ENCODE peak calls at places on chromosome 9, in ten cellular contexts. T is Peyer's patch, S is stomach, I is GM23248, G is uterus, A is SK-N-SH, E is lung, K is iPS DF 6.9, B is K562, Q is aorta. Y is an unnamed sample.

GRCh38 chr9:69122086-69122390 is 52.0 kb upstream of the TJP2 start:
- DNase-seq in S (peak; percentile 83), I (peak; percentile 82), G (peak; percentile 40), A (peak; percentile 74), K (no peak), E (peak; percentile 66), B (no peak), T (peak; percentile 76), Q (peak; percentile 91), Y (peak; percentile 90)

GRCh38 chr9:82553654-82554366 is 509.1 kb downstream of the RASEF start:
- DNase-seq in I (peak; percentile 23), Q (no peak), S (no peak), A (no peak), T (no peak), K (no peak), G (no peak), E (no peak), B (no peak), Y (no peak)

GRCh38 chr9:89448381-89448780 is 49.5 kb downstream of the SEMA4D start:
- DNase-seq in S (no peak), G (no peak), E (no peak), A (no peak), K (no peak), I (no peak), T (no peak), Q (peak; percentile 58), B (no peak), Y (no peak)

GRCh38 chr9:20835364-20836286 is 151.6 kb downstream of the FOCAD start:
- DNase-seq in Q (no peak), T (no peak), E (no peak), A (no peak), K (no peak), S (no peak), G (no peak), I (peak; percentile 20), B (no peak), Y (no peak)

GRCh38 chr9:122777935-122778671 is 10.6 kb upstream of the OR5C1 start:
- DNase-seq in Q (no peak), I (peak; percentile 85), G (no peak), E (no peak), T (no peak), B (no peak), A (no peak), K (no peak), S (no peak), Y (no peak)

GRCh38 chr9:78363221-78363620 is 66.3 kb downstream of the PSAT1 start:
- DNase-seq in Q (no peak), K (no peak), T (no peak), S (no peak), B (no peak), G (no peak), I (peak; percentile 84), E (no peak), A (no peak), Y (no peak)

GRCh38 chr9:101509572-101509971 is 24.1 kb upstream of the RNF20 start:
- DNase-seq in A (no peak), B (no peak), K (no peak), G (no peak), S (no peak), Q (no peak), E (no peak), T (no peak), I (peak; percentile 29), Y (no peak)

GRCh38 chr9:27799326-27799725 is 226.0 kb upstream of the C9orf72 start:
- DNase-seq in I (no peak), G (no peak), T (no peak), S (no peak), B (no peak), E (no peak), K (no peak), Q (no peak), A (no peak), Y (no peak)

GRCh38 chr9:133576591-133577462 is 32.4 kb downstream of the FAM163B start:
- DNase-seq in S (no peak), Q (no peak), B (no peak), T (no peak), A (no peak), E (no peak), K (no peak), I (no peak), G (peak; percentile 24), Y (no peak)

GRCh38 chr9:63816742-63817621 is 1468.0 kb downstream of the FOXD4L5 start:
- DNase-seq in G (peak; percentile 39), S (peak; percentile 79), I (peak; percentile 92), A (peak; percentile 90), T (peak; percentile 93), E (peak; percentile 88), Q (peak; percentile 93), K (peak; percentile 98), B (peak; percentile 60), Y (peak; percentile 69)

DNA sequence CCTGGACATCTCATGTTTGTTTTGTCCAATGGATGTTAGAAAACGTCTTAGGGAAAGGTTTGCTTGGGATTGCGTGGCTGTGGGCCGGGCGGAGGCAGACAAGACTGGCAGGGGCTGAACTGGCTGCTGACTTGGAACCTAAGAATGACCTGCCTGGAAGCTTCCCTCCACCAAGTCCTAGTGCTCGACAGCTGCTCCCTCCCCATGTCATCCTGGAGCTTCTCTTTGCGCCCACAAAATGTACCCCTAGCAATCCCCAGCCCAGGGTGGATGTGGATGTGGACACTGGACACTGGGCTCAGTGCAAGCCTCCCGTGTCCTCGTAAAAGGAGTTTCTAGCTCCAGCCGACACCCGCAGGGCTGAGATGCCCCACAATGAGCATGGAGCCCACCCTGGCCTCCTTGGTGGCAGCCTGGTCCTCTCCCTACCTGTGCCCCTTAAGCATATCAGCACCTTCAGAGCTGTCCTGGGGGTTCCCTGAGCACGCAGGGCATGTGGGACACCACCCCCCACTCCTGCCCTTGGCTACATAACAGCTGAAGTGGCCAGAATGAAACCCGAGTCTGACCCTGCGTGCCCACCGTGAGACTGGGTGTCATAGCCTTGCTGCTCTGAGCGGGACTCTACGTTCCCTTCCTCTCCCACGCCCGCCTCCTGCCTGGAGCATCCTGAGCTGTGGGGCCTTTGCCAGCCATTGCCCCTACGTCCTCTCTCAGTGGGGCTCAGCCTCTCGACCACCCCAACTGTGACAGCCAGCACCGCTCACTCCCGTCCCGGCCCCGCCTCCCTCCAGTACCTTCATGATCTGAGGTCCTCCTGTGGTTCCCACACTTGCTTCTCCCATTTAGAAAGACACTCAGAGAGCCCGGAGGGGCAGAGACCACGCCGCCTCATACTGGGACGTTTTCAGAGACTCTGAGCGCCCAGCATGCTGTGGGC is 180.8 kb downstream of the ROR2 start:
- DNase-seq in T (no peak), B (no peak), I (no peak), S (no peak), E (no peak), A (no peak), K (no peak), G (no peak), Q (no peak), Y (no peak)
- H3K27ac ChIP-seq in T (no peak overlapping the region), B (no peak overlapping the region), I (no peak overlapping the region), S (no peak overlapping the region), E (no peak overlapping the region), A (no peak overlapping the region), K (no peak overlapping the region), G (no peak overlapping the region), Q (no peak overlapping the region), Y (no peak overlapping the region)

GRCh38 chr9:35627575-35627974 is 9.4 kb upstream of the CD72 start:
- DNase-seq in A (no peak), I (no peak), E (no peak), B (no peak), T (no peak), Q (no peak), S (no peak), G (no peak), K (no peak), Y (peak; percentile 3)

GRCh38 chr9:35629597-35629996 is 11.4 kb upstream of the CD72 start:
- DNase-seq in E (no peak), G (no peak), B (no peak), S (no peak), T (peak; percentile 21), Q (no peak), A (no peak), K (no peak), I (no peak), Y (peak; percentile 45)

GRCh38 chr9:35628389-35628991 is 10.3 kb upstream of the CD72 start:
- DNase-seq in T (peak; percentile 29), E (no peak), A (no peak), B (no peak), I (no peak), S (no peak), K (no peak), Q (no peak), G (no peak), Y (no peak)
- H3K27ac ChIP-seq in T (no peak overlapping the region), E (no peak overlapping the region), A (no peak overlapping the region), B (no peak overlapping the region), I (no peak overlapping the region), S (no peak overlapping the region), K (no peak overlapping the region), Q (no peak overlapping the region), G (no peak overlapping the region), Y (no peak overlapping the region)

GRCh38 chr9:130217838-130218237 is 45.6 kb downstream of the NCS1 start:
- DNase-seq in T (no peak), I (no peak), G (no peak), B (no peak), K (no peak), Q (no peak), A (no peak), E (no peak), S (no peak), Y (no peak)

GRCh38 chr9:130222833-130223232 is 42.7 kb upstream of the HMCN2 start:
- DNase-seq in G (no peak), S (no peak), T (no peak), A (no peak), B (no peak), K (no peak), I (no peak), E (no peak), Q (no peak), Y (no peak)

GRCh38 chr9:130220351-130220750 is 45.2 kb upstream of the HMCN2 start:
- DNase-seq in Q (no peak), A (peak; percentile 89), G (peak; percentile 81), I (no peak), T (no peak), S (no peak), E (no peak), B (no peak), K (no peak), Y (no peak)

GRCh38 chr9:130215341-130216119 is 43.3 kb downstream of the NCS1 start:
- DNase-seq in K (no peak), E (no peak), Q (no peak), G (peak; percentile 68), A (no peak), S (no peak), B (no peak), I (peak; percentile 43), T (no peak), Y (no peak)

GRCh38 chr9:130219661-130220081 is 45.9 kb upstream of the HMCN2 start:
- DNase-seq in T (no peak), G (no peak), B (no peak), K (no peak), E (no peak), A (peak; percentile 77), Q (no peak), I (no peak), S (no peak), Y (no peak)
- H3K27ac ChIP-seq in T (no peak overlapping the region), G (peak overlapping the region; percentile 82), B (no peak overlapping the region), K (no peak overlapping the region), E (no peak overlapping the region), A (no peak overlapping the region), Q (no peak overlapping the region), I (no peak overlapping the region), S (peak overlapping the region; percentile 75), Y (no peak overlapping the region)

DNA sequence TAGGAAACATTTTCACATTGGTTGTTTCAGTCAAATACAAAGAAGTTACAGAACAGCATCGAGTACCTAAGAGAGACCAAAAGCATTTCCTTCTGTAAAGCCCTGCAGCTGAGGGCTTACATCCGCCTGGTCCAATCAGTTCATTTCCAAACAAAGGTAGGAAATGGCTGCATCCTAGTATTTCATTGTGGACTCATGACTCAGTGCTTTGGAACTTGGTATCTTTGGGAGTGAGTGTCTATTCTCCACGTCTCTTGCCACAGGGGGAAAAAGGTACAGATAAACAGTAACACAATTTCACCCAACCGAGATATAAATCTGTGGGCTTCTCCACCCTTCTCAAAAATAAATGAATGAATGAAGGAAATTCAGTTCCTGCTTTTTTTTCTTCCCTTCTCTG is 75.4 kb downstream of the NFIB start:
- DNase-seq in G (no peak), E (no peak), S (no peak), A (no peak), B (no peak), I (peak; percentile 43), Q (no peak), K (no peak), T (no peak), Y (no peak)
- H3K27ac ChIP-seq in G (peak overlapping the region; percentile 50), E (no peak overlapping the region), S (peak overlapping the region; percentile 46), A (peak overlapping the region; percentile 54), B (no peak overlapping the region), I (no peak overlapping the region), Q (no peak overlapping the region), K (no peak overlapping the region), T (peak overlapping the region; percentile 58), Y (no peak overlapping the region)

Y was measured in tibial artery.